ENCODE peak calls at places on chromosome 14, in seven cellular contexts. O, U, M, Y, B, X and N are unnamed samples.

GRCh38 chr14:60651936-60652673 is 2.8 kb upstream of the SIX1 start:
- DNase-seq in U (no peak), M (peak), X (no peak), Y (no peak), B (no peak), O (no peak), N (no peak)

GRCh38 chr14:61678966-61679365 is 16.3 kb upstream of the HIF1A start:
- DNase-seq in O (no peak), Y (no peak), X (no peak), U (no peak), M (peak), B (no peak), N (no peak)

GRCh38 chr14:68561531-68562007 is 231.3 kb downstream of the ZFP36L1 start:
- DNase-seq in X (no peak), O (no peak), U (no peak), B (no peak), Y (no peak), M (no peak), N (no peak)

GRCh38 chr14:32434180-32434579 is 105.1 kb downstream of the AKAP6 start:
- DNase-seq in U (no peak), Y (no peak), X (no peak), O (no peak), M (no peak), B (no peak), N (no peak)

GRCh38 chr14:104284636-104285482 is 146.5 kb downstream of the KIF26A start:
- DNase-seq in X (peak), U (no peak), O (no peak), Y (peak), M (peak), B (no peak), N (no peak)

GRCh38 chr14:104085032-104085888 is at the start of gene ASPG:
- DNase-seq in Y (peak), O (no peak), U (peak), X (peak), M (peak), B (peak), N (no peak)

GRCh38 chr14:88437659-88438058 is 52.2 kb downstream of the SPATA7 start:
- DNase-seq in U (no peak), Y (no peak), X (no peak), M (no peak), O (no peak), B (no peak), N (no peak)

GRCh38 chr14:91311284-91311662 is 66.8 kb upstream of the GPR68 start:
- DNase-seq in O (no peak), B (no peak), X (peak), Y (no peak), U (no peak), M (no peak), N (no peak)

GRCh38 chr14:103488071-103488470 is 34.6 kb downstream of the CKB start:
- DNase-seq in O (no peak), X (no peak), U (no peak), M (no peak), Y (no peak), B (no peak), N (no peak)

GRCh38 chr14:94971750-94972149 is 185.6 kb downstream of the DICER1 start:
- DNase-seq in B (no peak), M (no peak), O (no peak), Y (no peak), U (no peak), X (no peak), N (no peak)

GRCh38 chr14:101034986-101035385 is 131.5 kb upstream of the RTL1 start:
- DNase-seq in M (no peak), Y (no peak), O (no peak), B (no peak), U (no peak), X (no peak), N (no peak)

GRCh38 chr14:43407721-43408120 is 1099.4 kb downstream of the FSCB start:
- DNase-seq in B (no peak), Y (no peak), X (no peak), O (no peak), M (no peak), U (no peak), N (no peak)

GRCh38 chr14:68682166-68683103 is 110.4 kb downstream of the ZFP36L1 start:
- DNase-seq in U (peak), O (peak), Y (no peak), M (no peak), X (peak), B (no peak), N (peak)

GRCh38 chr14:64117671-64118402 is 176.3 kb downstream of the ESR2 start:
- DNase-seq in O (no peak), B (no peak), Y (peak), M (no peak), U (peak), X (no peak), N (peak)

GRCh38 chr14:24110060-24110459 is 4.5 kb upstream of the DCAF11 start:
- DNase-seq in U (no peak), X (no peak), Y (no peak), O (no peak), M (no peak), B (no peak), N (no peak)

GRCh38 chr14:63290741-63291286 is 27.9 kb downstream of the GPHB5 start:
- DNase-seq in Y (no peak), B (no peak), O (no peak), X (no peak), U (no peak), M (no peak), N (peak)

GRCh38 chr14:24436355-24437019 is 6.1 kb downstream of the SDR39U1 start:
- DNase-seq in X (peak), B (no peak), O (peak), U (peak), M (no peak), Y (no peak), N (peak)

GRCh38 chr14:77154421-77154820 is 12.8 kb upstream of the ZDHHC22 start:
- DNase-seq in U (no peak), X (no peak), M (no peak), B (no peak), Y (no peak), O (no peak), N (no peak)

GRCh38 chr14:50714452-50715073 is 46.5 kb upstream of the SAV1 start:
- DNase-seq in U (peak), B (no peak), Y (no peak), M (no peak), X (no peak), O (peak), N (no peak)

GRCh38 chr14:44462372-44462771 is 44.7 kb downstream of the FSCB start:
- DNase-seq in B (no peak), U (no peak), X (no peak), O (no peak), Y (no peak), M (no peak), N (no peak)

GRCh38 chr14:78785265-78785664 is 615.1 kb downstream of the NRXN3 start:
- DNase-seq in X (no peak), Y (no peak), M (no peak), U (no peak), O (no peak), B (no peak), N (no peak)

GRCh38 chr14:104552738-104553125 is 26.8 kb upstream of the C14orf180 start:
- DNase-seq in O (no peak), M (no peak), B (no peak), X (no peak), U (no peak), Y (no peak), N (no peak)